ENCODE peak calls at places on chromosomes 6 and 20, in ten cellular contexts. Z is T-helper 17 cell; A is retina; P is ureter; C is NCI-H774; T is GM23248; F is stimulated activated CD4-positive, alpha-beta T cell treated with anti-CD3 and anti-CD28 coated beads, Interleukin-1b, Interleukin-23, amount 100 ng/mL, for 4 hours; Y is CD8-positive, alpha-beta memory T cell; V is cardiac fibroblast; D is HEK293T. K is an unnamed sample.

GRCh38 chr6:34334796-34335416 is 57.6 kb downstream of the NUDT3 start:
- DNase-seq in A (no peak), Z (no peak), T (peak), V (no peak), P (no peak), C (no peak), D (no peak), Y (no peak), F (no peak), K (no peak)

GRCh38 chr20:6058684-6059295 is 4.9 kb upstream of the LRRN4 start:
- DNase-seq in Y (no peak), V (peak), D (no peak), C (peak), Z (no peak), A (no peak), P (no peak), T (no peak), F (no peak), K (no peak)

GRCh38 chr6:31379850-31380249 is 22.9 kb upstream of the HLA-B start:
- DNase-seq in F (no peak), A (no peak), Z (no peak), V (no peak), D (no peak), Y (no peak), T (peak), C (no peak), P (no peak), K (no peak)

GRCh38 chr6:168956884-168957730 is 296.5 kb downstream of the THBS2 start:
- DNase-seq in F (peak), V (peak), A (peak), Z (peak), T (peak), C (peak), D (peak), Y (peak), P (peak), K (peak)

GRCh38 chr6:108565091-108565766 is 4.5 kb downstream of the FOXO3 start:
- DNase-seq in F (no peak), C (no peak), D (no peak), T (peak), Y (no peak), V (peak), P (no peak), Z (no peak), A (no peak), K (no peak)

GRCh38 chr20:58374906-58375760 is 13.9 kb upstream of the VAPB start:
- DNase-seq in P (no peak), A (no peak), C (no peak), D (no peak), F (no peak), T (peak), Y (no peak), V (peak), Z (no peak), K (no peak)

GRCh38 chr6:24537771-24538385 is 43.1 kb downstream of the ALDH5A1 start:
- DNase-seq in Y (no peak), T (peak), V (no peak), A (no peak), D (no peak), P (no peak), F (no peak), Z (no peak), C (no peak), K (no peak)

GRCh38 chr20:53381568-53382262 is 211.9 kb downstream of the ZNF217 start:
- DNase-seq in P (no peak), T (no peak), V (no peak), D (no peak), Y (no peak), A (no peak), C (no peak), Z (no peak), F (no peak), K (no peak)

GRCh38 chr20:63293866-63294535 is 1.0 kb downstream of the COL20A1 start:
- DNase-seq in Y (no peak), T (no peak), P (no peak), C (no peak), F (no peak), A (peak), V (no peak), D (no peak), Z (no peak), K (no peak)

GRCh38 chr6:71334768-71335167 is 46.2 kb downstream of the OGFRL1 start:
- DNase-seq in Y (no peak), F (no peak), V (no peak), D (no peak), Z (no peak), T (no peak), C (no peak), P (no peak), A (no peak), K (no peak)

GRCh38 chr20:47397652-47398301 is 41.3 kb upstream of the ZMYND8 start:
- DNase-seq in Y (no peak), P (no peak), F (no peak), C (peak), D (no peak), T (no peak), A (no peak), Z (no peak), V (no peak), K (no peak)

GRCh38 chr20:31663838-31664695 is 26.4 kb downstream of the COX4I2 start:
- DNase-seq in A (no peak), T (no peak), P (peak), Y (no peak), V (no peak), D (no peak), Z (no peak), F (no peak), C (peak), K (peak)

GRCh38 chr6:121274896-121275295 is 59.4 kb downstream of the TBC1D32 start:
- DNase-seq in F (no peak), D (no peak), A (no peak), V (no peak), T (no peak), Y (no peak), C (no peak), P (no peak), Z (no peak), K (no peak)

GRCh38 chr6:70879496-70879895 is 77.4 kb downstream of the B3GAT2 start:
- DNase-seq in V (no peak), C (no peak), D (no peak), P (no peak), A (no peak), F (no peak), Y (no peak), Z (no peak), T (no peak), K (no peak)

GRCh38 chr6:160137989-160138835 is 16.6 kb downstream of the SLC22A1 start:
- DNase-seq in D (peak), F (peak), Y (peak), V (peak), Z (peak), P (peak), T (peak), C (peak), A (peak), K (peak)

GRCh38 chr6:87139236-87139635 is 16.1 kb upstream of the ZNF292 start:
- DNase-seq in Z (no peak), T (peak), F (peak), D (peak), C (peak), A (no peak), Y (no peak), V (peak), P (no peak), K (no peak)

GRCh38 chr20:25227317-25227831 is 20.5 kb upstream of the PYGB start:
- DNase-seq in Y (no peak), V (peak), A (no peak), F (no peak), T (peak), Z (no peak), D (no peak), C (no peak), P (no peak), K (no peak)

GRCh38 chr20:45433316-45433715 is 17.4 kb downstream of the PIGT start:
- DNase-seq in V (peak), A (no peak), D (no peak), P (no peak), T (peak), F (no peak), Z (no peak), C (no peak), Y (no peak), K (no peak)

K was measured in T47D.